ENCODE peak calls at places on chromosomes 2 and 18, in ten cellular contexts. H is uterus, E is erythroblast, M is breast epithelium, I is heart left ventricle, O is lower leg skin, F is tibial nerve, S is right lobe of liver, G is body of pancreas, N is GM12891. J is an unnamed sample.

GRCh38 chr2:127877626-127878025 is 8.1 kb downstream of the AMMECR1L start:
- DNase-seq in H (no peak), E (no peak), M (no peak), I (no peak), O (peak; percentile 28), F (no peak), S (no peak), G (no peak), N (no peak), J (no peak)

GRCh38 chr18:70419526-70419925 is 130.7 kb downstream of the SOCS6 start:
- DNase-seq in H (no peak), E (peak; percentile 16), M (no peak), I (no peak), O (no peak), F (no peak), S (no peak), G (no peak), N (no peak), J (no peak)

GRCh38 chr2:124649001-124649400 is 623.9 kb downstream of the CNTNAP5 start:
- DNase-seq in H (no peak), E (no peak), M (no peak), I (no peak), O (no peak), F (no peak), S (no peak), G (no peak), N (no peak), J (no peak)

GRCh38 chr2:124254621-124255020 is 229.5 kb downstream of the CNTNAP5 start:
- DNase-seq in H (no peak), E (no peak), M (no peak), I (no peak), O (no peak), F (no peak), S (no peak), G (no peak), N (no peak), J (no peak)

GRCh38 chr2:110770696-110771425 is 38.5 kb downstream of the ACOXL start:
- DNase-seq in H (no peak), E (no peak), M (no peak), I (peak; percentile 53), O (peak; percentile 85), F (peak; percentile 57), S (no peak), G (peak; percentile 18), N (no peak), J (no peak)

GRCh38 chr18:74528913-74529312 is 5.4 kb upstream of the CNDP1 start:
- DNase-seq in H (no peak), E (no peak), M (no peak), I (no peak), O (no peak), F (no peak), S (no peak), G (no peak), N (no peak), J (no peak)

GRCh38 chr2:180707175-180707866 is 273.1 kb upstream of the UBE2E3 start:
- DNase-seq in H (no peak), E (no peak), M (no peak), I (no peak), O (no peak), F (no peak), S (no peak), G (no peak), N (no peak), J (no peak)

GRCh38 chr2:72953976-72954375 is 36.7 kb downstream of the EMX1 start:
- DNase-seq in H (no peak), E (no peak), M (no peak), I (peak; percentile 6), O (no peak), F (no peak), S (no peak), G (no peak), N (no peak), J (no peak)

GRCh38 chr2:105376010-105376409 is 22.8 kb downstream of the FHL2 start:
- DNase-seq in H (no peak), E (no peak), M (no peak), I (peak; percentile 52), O (peak; percentile 62), F (no peak), S (no peak), G (no peak), N (no peak), J (no peak)

GRCh38 chr2:45681675-45682074 is 30.2 kb downstream of the PRKCE start:
- DNase-seq in H (no peak), E (no peak), M (no peak), I (peak; percentile 34), O (peak; percentile 87), F (no peak), S (peak; percentile 35), G (no peak), N (peak; percentile 30), J (no peak)

GRCh38 chr2:45680351-45680967 is 29.0 kb downstream of the PRKCE start:
- DNase-seq in H (no peak), E (no peak), M (no peak), I (no peak), O (no peak), F (no peak), S (no peak), G (no peak), N (no peak), J (no peak)

GRCh38 chr2:45684756-45685155 is 33.3 kb downstream of the PRKCE start:
- DNase-seq in H (no peak), E (no peak), M (no peak), I (no peak), O (no peak), F (no peak), S (no peak), G (no peak), N (no peak), J (no peak)

GRCh38 chr2:45685299-45685698 is 33.8 kb downstream of the PRKCE start:
- DNase-seq in H (no peak), E (no peak), M (no peak), I (no peak), O (no peak), F (no peak), S (no peak), G (no peak), N (no peak), J (no peak)

GRCh38 chr2:45683292-45683691 is 31.8 kb downstream of the PRKCE start:
- DNase-seq in H (no peak), E (no peak), M (no peak), I (no peak), O (no peak), F (no peak), S (no peak), G (no peak), N (no peak), J (no peak)
- TF ChIP-seq POLR2A in H (no peak), E (no peak), M (no peak), I (no peak), O (no peak), F (no peak), S (no peak), G (no peak), N (no peak), J (no peak)

GRCh38 chr2:241844066-241844728 is 14.5 kb downstream of the PDCD1 start:
- DNase-seq in H (peak; percentile 62), E (peak; percentile 86), M (peak; percentile 63), I (peak; percentile 84), O (peak; percentile 94), F (peak; percentile 37), S (peak; percentile 83), G (peak; percentile 72), N (peak; percentile 78), J (peak; percentile 90)
- TF ChIP-seq POLR2A in H (peak; percentile 25), E (peak; percentile 28), M (no peak), I (no peak), O (no peak), F (no peak), S (peak; percentile 40), G (no peak), N (peak; percentile 18), J (no peak)

GRCh38 chr2:239240480-239240881 is 160.3 kb downstream of the HDAC4 start:
- DNase-seq in H (no peak), E (no peak), M (no peak), I (peak; percentile 67), O (peak; percentile 86), F (no peak), S (peak; percentile 24), G (peak; percentile 48), N (no peak), J (peak; percentile 71)
- TF ChIP-seq POLR2A in H (no peak), E (no peak), M (no peak), I (no peak), O (no peak), F (no peak), S (no peak), G (peak; percentile 29), N (no peak), J (no peak)

GRCh38 chr2:118091140-118091478 is 2.8 kb downstream of the INSIG2 start:
- DNase-seq in H (no peak), E (no peak), M (no peak), I (no peak), O (no peak), F (no peak), S (no peak), G (no peak), N (no peak), J (no peak)

GRCh38 chr2:118089015-118089800 is 937 bp downstream of the INSIG2 start:
- DNase-seq in H (peak; percentile 15), E (peak; percentile 48), M (no peak), I (no peak), O (no peak), F (no peak), S (peak; percentile 26), G (peak; percentile 54), N (no peak), J (no peak)

GRCh38 chr2:118090387-118091139 is 2.3 kb downstream of the INSIG2 start:
- DNase-seq in H (no peak), E (no peak), M (no peak), I (no peak), O (no peak), F (no peak), S (no peak), G (no peak), N (no peak), J (no peak)

GRCh38 chr2:118086024-118086633 is 2.1 kb upstream of the INSIG2 start:
- DNase-seq in H (no peak), E (no peak), M (no peak), I (no peak), O (no peak), F (no peak), S (no peak), G (no peak), N (no peak), J (no peak)

DNA sequence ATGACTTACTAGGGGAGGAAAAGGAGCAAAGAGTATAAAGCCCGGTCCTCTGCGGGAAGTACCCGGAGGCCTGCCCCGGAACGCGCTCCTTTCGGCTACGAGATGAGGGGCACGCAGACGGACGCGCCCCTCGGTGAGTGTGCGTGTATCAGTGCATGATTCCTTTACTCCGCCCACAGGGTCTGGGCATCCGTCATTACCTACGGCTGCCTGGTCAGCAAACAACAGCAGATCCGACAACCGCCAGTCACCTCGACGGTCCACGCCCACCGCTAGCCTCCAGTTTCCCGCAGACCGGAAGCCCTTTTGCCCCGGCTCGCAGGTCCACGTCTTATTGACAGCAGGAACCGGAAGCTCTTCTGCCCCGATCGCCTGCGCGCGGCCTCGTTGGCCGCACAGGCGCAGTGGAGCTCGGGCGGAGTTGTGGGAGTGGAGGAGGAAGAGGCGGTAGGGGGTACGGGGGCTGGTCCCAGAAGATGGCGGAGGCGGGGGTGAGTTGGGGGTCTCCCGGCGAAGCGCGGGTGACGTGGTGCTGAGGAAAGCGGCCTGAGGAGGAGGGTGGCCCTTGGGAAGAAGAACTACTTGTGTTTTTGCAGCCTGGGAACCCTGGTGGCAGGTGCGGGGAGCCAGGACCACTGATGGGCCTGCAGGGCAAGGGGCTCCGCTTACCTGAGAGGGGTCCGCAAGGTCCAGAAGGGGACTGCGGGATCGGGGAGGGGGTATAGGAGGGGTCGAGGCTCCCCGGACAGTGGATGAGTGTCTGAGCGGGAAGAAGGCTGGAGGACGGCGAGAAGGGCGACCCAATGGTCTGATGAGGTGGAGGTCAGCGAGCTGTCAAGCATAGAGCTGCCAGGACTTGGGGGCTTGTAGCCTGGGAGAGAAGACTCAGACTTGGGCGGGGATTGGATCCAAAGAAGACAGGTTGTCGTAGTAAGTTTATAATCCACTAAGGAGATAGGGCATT is at the start of gene INSIG2:
- DNase-seq in H (peak; percentile 88), E (peak; percentile 97), M (peak; percentile 91), I (peak; percentile 96), O (peak; percentile 97), F (peak; percentile 79), S (peak; percentile 97), G (peak; percentile 96), N (peak; percentile 69), J (peak; percentile 98)
- TF ChIP-seq POLR2A in H (peak; percentile 35), E (peak; percentile 55), M (peak; percentile 46), I (no peak), O (no peak), F (peak; percentile 45), S (peak; percentile 84), G (peak; percentile 92), N (peak; percentile 38), J (no peak)

J was measured in spleen.